ENCODE peak calls at places on chromosomes 12 and 14, in six cellular contexts. A is ecto neural progenitor cell; F is posterior vena cava; C is COR-L47; B is H7; Z is activated CD4-positive, alpha-beta T cell treated with anti-CD3 and anti-CD28 coated beads, Interleukin-2, amount 50 U/mL, for 1 hour. L is an unnamed sample.

GRCh38 chr12:66156654-66157053 is 13.1 kb downstream of the TMBIM4 start:
- DNase-seq in A (no peak), F (no peak), C (no peak), B (no peak), Z (no peak), L (no peak)

GRCh38 chr14:100568164-100568997 is 18.8 kb downstream of the BEGAIN start:
- DNase-seq in A (no peak), F (no peak), C (no peak), B (peak), Z (no peak), L (no peak)

GRCh38 chr12:1993341-1993740 is 10.9 kb downstream of the DCP1B start:
- DNase-seq in A (no peak), F (no peak), C (no peak), B (no peak), Z (no peak), L (no peak)

GRCh38 chr12:123979566-123979965 is 6.6 kb downstream of the ZNF664 start:
- DNase-seq in A (no peak), F (no peak), C (no peak), B (no peak), Z (no peak), L (no peak)

GRCh38 chr14:100140452-100141132 is 18.9 kb downstream of the DEGS2 start:
- DNase-seq in A (peak), F (no peak), C (no peak), B (peak), Z (no peak), L (no peak)

GRCh38 chr12:107152331-107152730 is 59.0 kb upstream of the CRY1 start:
- DNase-seq in A (no peak), F (no peak), C (no peak), B (no peak), Z (no peak), L (no peak)

GRCh38 chr12:129237881-129238280 is 384.6 kb downstream of the GLT1D1 start:
- DNase-seq in A (no peak), F (no peak), C (no peak), B (peak), Z (no peak), L (no peak)

GRCh38 chr12:66352197-66352596 is 49.9 kb downstream of the HELB start:
- DNase-seq in A (peak), F (no peak), C (no peak), B (peak), Z (no peak), L (peak)

GRCh38 chr12:131860472-131861260 is 32.5 kb downstream of the MMP17 start:
- DNase-seq in A (peak), F (peak), C (peak), B (peak), Z (no peak), L (no peak)

GRCh38 chr12:58833844-58834243 is 86.5 kb downstream of the LRIG3 start:
- DNase-seq in A (no peak), F (no peak), C (peak), B (no peak), Z (no peak), L (peak)

GRCh38 chr12:113115455-113116126 is 20.0 kb downstream of the RASAL1 start:
- DNase-seq in A (no peak), F (no peak), C (no peak), B (no peak), Z (no peak), L (no peak)

GRCh38 chr14:28375295-28375694 is 391.3 kb upstream of the FOXG1 start:
- DNase-seq in A (peak), F (no peak), C (peak), B (peak), Z (no peak), L (peak)

GRCh38 chr14:78403278-78403815 is 233.2 kb downstream of the NRXN3 start:
- DNase-seq in A (no peak), F (no peak), C (no peak), B (peak), Z (no peak), L (no peak)

GRCh38 chr14:75823334-75823733 is 158.5 kb downstream of the TGFB3 start:
- DNase-seq in A (no peak), F (no peak), C (no peak), B (no peak), Z (no peak), L (no peak)

GRCh38 chr14:58662028-58662427 is 24.3 kb downstream of the DACT1 start:
- DNase-seq in A (no peak), F (no peak), C (no peak), B (no peak), Z (no peak), L (no peak)

GRCh38 chr12:123723765-123724164 is 11.6 kb downstream of the ATP6V0A2 start:
- DNase-seq in A (no peak), F (no peak), C (no peak), B (no peak), Z (no peak), L (no peak)

GRCh38 chr12:94460594-94460959 is 910 bp upstream of the CEP83 start:
- DNase-seq in A (no peak), F (no peak), C (no peak), B (no peak), Z (no peak), L (no peak)

GRCh38 chr12:88509851-88510250 is 70.4 kb downstream of the KITLG start:
- DNase-seq in A (no peak), F (no peak), C (no peak), B (no peak), Z (no peak), L (no peak)

GRCh38 chr12:120079352-120080042 is 37.1 kb downstream of the RAB35 start:
- DNase-seq in A (no peak), F (peak), C (no peak), B (no peak), Z (no peak), L (no peak)

GRCh38 chr12:110776410-110776809 is 33.7 kb upstream of the PPP1CC start:
- DNase-seq in A (no peak), F (no peak), C (no peak), B (no peak), Z (no peak), L (no peak)

GRCh38 chr12:76113800-76114757 is 29.6 kb upstream of the NAP1L1 start:
- DNase-seq in A (no peak), F (no peak), C (no peak), B (no peak), Z (no peak), L (no peak)

GRCh38 chr12:95205685-95206084 is 11.6 kb downstream of the FGD6 start:
- DNase-seq in A (no peak), F (no peak), C (no peak), B (no peak), Z (no peak), L (peak)

GRCh38 chr12:18549598-18549997 is 188.2 kb downstream of the PLCZ1 start:
- DNase-seq in A (no peak), F (no peak), C (no peak), B (peak), Z (no peak), L (no peak)

GRCh38 chr12:4648099-4648498 is 752 bp downstream of the AKAP3 start:
- DNase-seq in A (no peak), F (no peak), C (no peak), B (no peak), Z (no peak), L (no peak)

GRCh38 chr12:96193725-96194571 is at the start of gene ELK3:
- DNase-seq in A (peak), F (peak), C (peak), B (peak), Z (peak), L (peak)

GRCh38 chr14:20454359-20454644 is 310 bp downstream of the OSGEP start:
- DNase-seq in A (no peak), F (no peak), C (no peak), B (no peak), Z (peak), L (no peak)

GRCh38 chr12:97223419-97223818 is 239.2 kb upstream of the RMST start:
- DNase-seq in A (no peak), F (no peak), C (no peak), B (no peak), Z (no peak), L (no peak)

L was measured in globus pallidus.